ENCODE peak calls at places on chromosomes 7 and 10, in seven cellular contexts. One of them, this sample, is unnamed.

GRCh38 chr7:151249732-151250072 is 1.2 kb upstream of the SMARCD3 start:
- DNase-seq in activated CD8-positive, alpha-beta T cell treated with anti-CD3 and anti-CD28 coated beads for 36 hours: no peak
- DNase-seq in T47D: peak
- DNase-seq in iPS-NIHi11: peak
- DNase-seq in NCI-H2107: no peak
- DNase-seq in T-helper 2 cell: no peak
- DNase-seq in RCC 7860: no peak
- DNase-seq in this sample: no peak

GRCh38 chr10:30736685-30737232 is 107.2 kb upstream of the LYZL2 start:
- DNase-seq in activated CD8-positive, alpha-beta T cell treated with anti-CD3 and anti-CD28 coated beads for 36 hours: peak
- DNase-seq in T47D: no peak
- DNase-seq in iPS-NIHi11: peak
- DNase-seq in NCI-H2107: no peak
- DNase-seq in T-helper 2 cell: peak
- DNase-seq in RCC 7860: peak
- DNase-seq in this sample: peak

GRCh38 chr10:77020426-77021040 is 617.1 kb downstream of the KCNMA1 start:
- DNase-seq in activated CD8-positive, alpha-beta T cell treated with anti-CD3 and anti-CD28 coated beads for 36 hours: no peak
- DNase-seq in T47D: no peak
- DNase-seq in iPS-NIHi11: no peak
- DNase-seq in NCI-H2107: no peak
- DNase-seq in T-helper 2 cell: no peak
- DNase-seq in RCC 7860: no peak
- DNase-seq in this sample: no peak

GRCh38 chr7:108650487-108650886 is 80.8 kb downstream of the DNAJB9 start:
- DNase-seq in activated CD8-positive, alpha-beta T cell treated with anti-CD3 and anti-CD28 coated beads for 36 hours: no peak
- DNase-seq in T47D: no peak
- DNase-seq in iPS-NIHi11: no peak
- DNase-seq in NCI-H2107: no peak
- DNase-seq in T-helper 2 cell: no peak
- DNase-seq in RCC 7860: no peak
- DNase-seq in this sample: no peak

GRCh38 chr7:157007470-157008066 is 2.9 kb downstream of the MNX1 start:
- DNase-seq in activated CD8-positive, alpha-beta T cell treated with anti-CD3 and anti-CD28 coated beads for 36 hours: no peak
- DNase-seq in T47D: peak
- DNase-seq in iPS-NIHi11: no peak
- DNase-seq in NCI-H2107: no peak
- DNase-seq in T-helper 2 cell: no peak
- DNase-seq in RCC 7860: no peak
- DNase-seq in this sample: no peak

GRCh38 chr10:79375321-79376077 is 28.2 kb downstream of the PPIF start:
- DNase-seq in activated CD8-positive, alpha-beta T cell treated with anti-CD3 and anti-CD28 coated beads for 36 hours: no peak
- DNase-seq in T47D: no peak
- DNase-seq in iPS-NIHi11: no peak
- DNase-seq in NCI-H2107: no peak
- DNase-seq in T-helper 2 cell: no peak
- DNase-seq in RCC 7860: peak
- DNase-seq in this sample: no peak

GRCh38 chr10:86401588-86402282 is 35.1 kb upstream of the GRID1 start:
- DNase-seq in activated CD8-positive, alpha-beta T cell treated with anti-CD3 and anti-CD28 coated beads for 36 hours: peak
- DNase-seq in T47D: no peak
- DNase-seq in iPS-NIHi11: peak
- DNase-seq in NCI-H2107: no peak
- DNase-seq in T-helper 2 cell: peak
- DNase-seq in RCC 7860: no peak
- DNase-seq in this sample: no peak

GRCh38 chr10:119538632-119539358 is 3.7 kb downstream of the RGS10 start:
- DNase-seq in activated CD8-positive, alpha-beta T cell treated with anti-CD3 and anti-CD28 coated beads for 36 hours: peak
- DNase-seq in T47D: no peak
- DNase-seq in iPS-NIHi11: no peak
- DNase-seq in NCI-H2107: no peak
- DNase-seq in T-helper 2 cell: peak
- DNase-seq in RCC 7860: no peak
- DNase-seq in this sample: no peak

GRCh38 chr7:24741691-24742639 is 15.3 kb downstream of the GSDME start:
- DNase-seq in activated CD8-positive, alpha-beta T cell treated with anti-CD3 and anti-CD28 coated beads for 36 hours: no peak
- DNase-seq in T47D: no peak
- DNase-seq in iPS-NIHi11: no peak
- DNase-seq in NCI-H2107: no peak
- DNase-seq in T-helper 2 cell: no peak
- DNase-seq in RCC 7860: peak
- DNase-seq in this sample: peak

This sample was measured in BJ.